ENCODE peak calls at places on chromosomes 7 and 10, in seven cellular contexts. S is neuronal stem cell; M is activated T-helper 9 cell treated with anti-CD3 and anti-CD28 coated beads, Interleukin-2, amount 50 U/mL, for 16 hours; W is HCEC 1CT; J is NCI-H748 treated with DMSO at 0.1 percent for 48 hours; Z is lower leg skin; H is mammary epithelial cell. T is an unnamed sample.

GRCh38 chr7:39753823-39754325 is 130.5 kb downstream of the RALA start:
- DNase-seq in S (no peak), W (no peak), M (no peak), J (no peak), Z (no peak), H (no peak), T (no peak)

GRCh38 chr10:98684019-98684899 is 237.5 kb upstream of the HPS1 start:
- DNase-seq in S (no peak), Z (no peak), J (no peak), W (no peak), M (no peak), H (no peak), T (no peak)

GRCh38 chr7:70132802-70133201 is 534.5 kb downstream of the AUTS2 start:
- DNase-seq in W (no peak), S (no peak), M (no peak), J (no peak), Z (no peak), H (no peak), T (no peak)

GRCh38 chr10:59383908-59384307 is 21.6 kb upstream of the FAM13C start:
- DNase-seq in M (no peak), S (no peak), Z (no peak), W (no peak), J (no peak), H (no peak), T (no peak)

GRCh38 chr7:1678070-1678543 is 8.0 kb downstream of the ELFN1 start:
- DNase-seq in W (no peak), Z (peak; percentile 70), J (no peak), M (no peak), H (no peak), S (no peak), T (no peak)

GRCh38 chr10:29691564-29692064 is 56.8 kb upstream of the SVIL start:
- DNase-seq in H (no peak), J (no peak), Z (no peak), M (no peak), W (peak; percentile 37), S (no peak), T (no peak)

GRCh38 chr7:158432369-158433270 is 155.0 kb downstream of the PTPRN2 start:
- DNase-seq in H (peak; percentile 1), M (no peak), Z (peak; percentile 72), S (no peak), W (no peak), J (peak; percentile 97), T (no peak)

GRCh38 chr10:126736737-126737136 is 66.2 kb upstream of the C10orf90 start:
- DNase-seq in M (no peak), H (no peak), W (no peak), S (no peak), Z (no peak), J (no peak), T (no peak)

GRCh38 chr10:70982443-70982842 is 94.1 kb upstream of the PCBD1 start:
- DNase-seq in M (no peak), H (no peak), S (no peak), J (no peak), Z (no peak), W (no peak), T (no peak)

GRCh38 chr7:46072722-46073121 is 151.7 kb upstream of the IGFBP3 start:
- DNase-seq in J (no peak), M (no peak), H (peak; percentile 23), Z (no peak), W (no peak), S (no peak), T (no peak)

GRCh38 chr7:139321071-139321745 is 19.9 kb upstream of the FMC1 start:
- DNase-seq in J (no peak), S (no peak), W (peak; percentile 51), M (no peak), H (peak; percentile 33), Z (no peak), T (no peak)

GRCh38 chr10:50216894-50217293 is 34.4 kb downstream of the ASAH2 start:
- DNase-seq in Z (no peak), S (peak; percentile 24), H (peak; percentile 6), W (peak; percentile 15), J (no peak), M (no peak), T (no peak)

GRCh38 chr10:86004310-86004709 is 362.3 kb downstream of the GRID1 start:
- DNase-seq in J (no peak), S (no peak), W (no peak), H (no peak), M (no peak), Z (no peak), T (no peak)

GRCh38 chr10:65306201-65306600 is 1619.6 kb upstream of the LRRTM3 start:
- DNase-seq in J (no peak), W (no peak), H (no peak), M (no peak), Z (no peak), S (no peak), T (no peak)

GRCh38 chr7:94612253-94612652 is 43.7 kb downstream of the SGCE start:
- DNase-seq in H (no peak), W (no peak), M (no peak), S (no peak), Z (no peak), J (no peak), T (no peak)

GRCh38 chr7:111199643-111200042 is 108.7 kb downstream of the LRRN3 start:
- DNase-seq in M (no peak), J (no peak), Z (no peak), S (no peak), H (no peak), W (no peak), T (no peak)

GRCh38 chr7:32500922-32501341 is 5.6 kb downstream of the AVL9 start:
- DNase-seq in S (no peak), W (peak; percentile 62), Z (no peak), M (no peak), J (no peak), H (peak; percentile 27), T (no peak)

GRCh38 chr10:110336111-110336721 is 31.5 kb upstream of the SMNDC1 start:
- DNase-seq in Z (peak; percentile 64), W (peak; percentile 98), S (peak; percentile 58), J (no peak), H (peak; percentile 87), M (no peak), T (no peak)

GRCh38 chr10:14659626-14660196 is 115.0 kb downstream of the FAM107B start:
- DNase-seq in Z (no peak), M (peak; percentile 20), S (no peak), J (no peak), W (peak; percentile 20), H (no peak), T (no peak)

GRCh38 chr7:17005277-17005676 is 123.5 kb upstream of the AGR3 start:
- DNase-seq in H (no peak), S (no peak), M (no peak), J (no peak), Z (no peak), W (no peak), T (no peak)

GRCh38 chr7:117085769-117086463 is 132.6 kb downstream of the ST7 start:
- DNase-seq in W (peak; percentile 29), H (peak; percentile 52), S (no peak), Z (no peak), M (no peak), J (no peak), T (no peak)

GRCh38 chr7:100087055-100087750 is 1.6 kb upstream of the COPS6 start:
- DNase-seq in M (no peak), S (no peak), W (peak; percentile 100), H (peak; percentile 71), J (no peak), Z (no peak), T (no peak)

GRCh38 chr10:1366277-1366676 is 310.1 kb downstream of the WDR37 start:
- DNase-seq in S (no peak), Z (peak; percentile 29), H (no peak), J (no peak), W (no peak), M (no peak), T (no peak)

GRCh38 chr7:95867309-95867708 is 95.0 kb downstream of the DYNC1I1 start:
- DNase-seq in H (no peak), S (no peak), M (no peak), W (no peak), Z (no peak), J (peak; percentile 76), T (no peak)

GRCh38 chr10:97228130-97228774 is 42.5 kb upstream of the SLIT1 start:
- DNase-seq in W (no peak), Z (no peak), M (no peak), S (no peak), J (no peak), H (no peak), T (no peak)

GRCh38 chr7:897771-898376 is 21.5 kb downstream of the GET4 start:
- DNase-seq in W (no peak), Z (no peak), J (no peak), S (no peak), M (no peak), H (no peak), T (no peak)

GRCh38 chr7:137975223-137975622 is 26.7 kb downstream of the CREB3L2 start:
- DNase-seq in M (no peak), H (no peak), S (no peak), J (no peak), W (peak; percentile 95), Z (no peak), T (no peak)